ENCODE peak calls at places on chromosomes 13 and 19, in six cellular contexts. One of them, this sample, is unnamed.

GRCh38 chr19:35154535-35155406 is at the start of gene FXYD5:
- DNase-seq in mucosa of descending colon: peak; percentile 74
- DNase-seq in adrenal gland: peak; percentile 58
- DNase-seq in AG09319: peak; percentile 34
- DNase-seq in tibial nerve: no peak
- DNase-seq in astrocyte of the spinal cord: peak; percentile 70
- DNase-seq in this sample: peak; percentile 83

GRCh38 chr13:46489586-46490023 is 63.4 kb upstream of the LRCH1 start:
- DNase-seq in astrocyte of the spinal cord: peak; percentile 86
- DNase-seq in mucosa of descending colon: no peak
- DNase-seq in tibial nerve: peak; percentile 28
- DNase-seq in adrenal gland: no peak
- DNase-seq in AG09319: peak; percentile 73
- DNase-seq in this sample: no peak

GRCh38 chr19:50542825-50543428 is 25.3 kb downstream of the LRRC4B start:
- DNase-seq in tibial nerve: no peak
- DNase-seq in mucosa of descending colon: no peak
- DNase-seq in adrenal gland: no peak
- DNase-seq in astrocyte of the spinal cord: no peak
- DNase-seq in AG09319: no peak
- DNase-seq in this sample: no peak

GRCh38 chr19:11693505-11694499 is 44.9 kb downstream of the ZNF823 start:
- DNase-seq in adrenal gland: no peak
- DNase-seq in AG09319: peak; percentile 70
- DNase-seq in tibial nerve: no peak
- DNase-seq in mucosa of descending colon: no peak
- DNase-seq in astrocyte of the spinal cord: peak; percentile 32
- DNase-seq in this sample: peak; percentile 11

GRCh38 chr19:45712699-45713067 is 18.0 kb downstream of the FBXO46 start:
- DNase-seq in mucosa of descending colon: no peak
- DNase-seq in adrenal gland: no peak
- DNase-seq in astrocyte of the spinal cord: no peak
- DNase-seq in tibial nerve: no peak
- DNase-seq in AG09319: no peak
- DNase-seq in this sample: no peak

GRCh38 chr13:40589285-40590109 is 76.9 kb downstream of the FOXO1 start:
- DNase-seq in tibial nerve: peak; percentile 37
- DNase-seq in adrenal gland: peak; percentile 76
- DNase-seq in mucosa of descending colon: no peak
- DNase-seq in AG09319: no peak
- DNase-seq in astrocyte of the spinal cord: peak; percentile 54
- DNase-seq in this sample: no peak

GRCh38 chr19:52170863-52171320 is 529 bp downstream of the ZNF836 start:
- DNase-seq in tibial nerve: no peak
- DNase-seq in adrenal gland: no peak
- DNase-seq in astrocyte of the spinal cord: no peak
- DNase-seq in AG09319: no peak
- DNase-seq in mucosa of descending colon: peak; percentile 60
- DNase-seq in this sample: peak; percentile 21

GRCh38 chr13:104181526-104182231 is 1115.5 kb upstream of the SLC10A2 start:
- DNase-seq in adrenal gland: no peak
- DNase-seq in astrocyte of the spinal cord: no peak
- DNase-seq in tibial nerve: no peak
- DNase-seq in mucosa of descending colon: no peak
- DNase-seq in AG09319: no peak
- DNase-seq in this sample: no peak

GRCh38 chr19:43575156-43575950 is at the start of the genes PINLYP and XRCC1:
- DNase-seq in astrocyte of the spinal cord: peak; percentile 99
- DNase-seq in adrenal gland: peak; percentile 99
- DNase-seq in AG09319: peak; percentile 95
- DNase-seq in tibial nerve: peak; percentile 97
- DNase-seq in mucosa of descending colon: peak; percentile 97
- DNase-seq in this sample: peak; percentile 98

GRCh38 chr13:30804474-30804873 is 69.1 kb downstream of the ALOX5AP start:
- DNase-seq in tibial nerve: no peak
- DNase-seq in adrenal gland: no peak
- DNase-seq in mucosa of descending colon: no peak
- DNase-seq in astrocyte of the spinal cord: no peak
- DNase-seq in AG09319: no peak
- DNase-seq in this sample: no peak

GRCh38 chr13:30807392-30807791 is 72.0 kb downstream of the ALOX5AP start:
- DNase-seq in AG09319: no peak
- DNase-seq in mucosa of descending colon: no peak
- DNase-seq in astrocyte of the spinal cord: no peak
- DNase-seq in tibial nerve: no peak
- DNase-seq in adrenal gland: no peak
- DNase-seq in this sample: no peak

GRCh38 chr13:30806784-30807183 is 71.4 kb downstream of the ALOX5AP start:
- DNase-seq in tibial nerve: no peak
- DNase-seq in adrenal gland: no peak
- DNase-seq in astrocyte of the spinal cord: peak; percentile 76
- DNase-seq in AG09319: peak; percentile 14
- DNase-seq in mucosa of descending colon: no peak
- DNase-seq in this sample: no peak

GRCh38 chr13:30805132-30805537 is 69.8 kb downstream of the ALOX5AP start:
- DNase-seq in mucosa of descending colon: no peak
- DNase-seq in AG09319: no peak
- DNase-seq in astrocyte of the spinal cord: no peak
- DNase-seq in adrenal gland: no peak
- DNase-seq in tibial nerve: no peak
- DNase-seq in this sample: no peak

GRCh38 chr13:30805603-30806011 is 70.3 kb downstream of the ALOX5AP start:
- DNase-seq in AG09319: no peak
- DNase-seq in mucosa of descending colon: no peak
- DNase-seq in adrenal gland: peak; percentile 77
- DNase-seq in astrocyte of the spinal cord: peak; percentile 38
- DNase-seq in tibial nerve: no peak
- DNase-seq in this sample: peak; percentile 70
- TF ChIP-seq CTCF in AG09319: no peak
- TF ChIP-seq CTCF in mucosa of descending colon: no peak
- TF ChIP-seq CTCF in adrenal gland: no peak
- TF ChIP-seq CTCF in astrocyte of the spinal cord: no peak
- TF ChIP-seq CTCF in tibial nerve: no peak
- TF ChIP-seq CTCF in this sample: no peak

DNA sequence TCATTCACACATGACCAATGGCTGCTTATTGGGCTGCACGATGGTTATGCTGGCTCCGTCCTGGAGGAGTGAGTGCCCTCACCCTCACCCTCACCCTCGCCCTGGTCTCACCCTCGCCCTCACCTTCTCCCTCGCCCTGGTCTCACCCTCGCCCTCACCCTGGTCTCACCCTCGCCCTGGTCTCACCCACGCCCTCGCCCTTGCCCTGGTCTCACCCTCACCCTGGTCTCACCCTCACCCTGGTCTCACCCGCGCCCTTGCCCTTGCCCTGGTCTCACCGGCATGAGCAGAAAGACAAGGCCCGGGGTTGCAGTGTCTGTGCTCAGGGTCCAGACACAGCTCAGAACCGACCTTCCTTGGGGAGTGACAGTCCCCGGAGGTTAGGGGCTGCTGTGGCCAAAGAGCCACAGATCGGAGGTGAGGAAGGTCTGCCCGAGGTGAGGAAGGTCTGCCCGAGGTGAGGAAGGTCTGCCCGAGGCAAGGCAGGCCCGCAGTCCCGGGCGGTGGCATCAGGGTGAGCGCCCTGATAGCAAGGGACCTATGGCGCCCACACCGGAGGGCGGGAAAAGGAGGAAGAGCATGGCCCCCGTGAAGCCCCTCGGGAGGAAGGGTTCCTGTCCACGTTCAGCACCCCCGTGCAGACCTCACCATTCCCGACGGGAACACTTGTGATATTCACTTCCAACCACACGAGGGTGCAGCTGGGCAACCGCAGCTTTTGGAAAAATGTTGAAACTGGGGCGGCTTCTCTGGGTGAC is 65.6 kb downstream of the MCF2L start:
- DNase-seq in adrenal gland: peak; percentile 76
- DNase-seq in tibial nerve: peak; percentile 53
- DNase-seq in mucosa of descending colon: peak; percentile 51
- DNase-seq in AG09319: peak; percentile 14
- DNase-seq in astrocyte of the spinal cord: peak; percentile 47
- DNase-seq in this sample: peak; percentile 17
- TF ChIP-seq CTCF in adrenal gland: peak; percentile 77
- TF ChIP-seq CTCF in tibial nerve: peak; percentile 59
- TF ChIP-seq CTCF in mucosa of descending colon: peak; percentile 26
- TF ChIP-seq CTCF in AG09319: peak; percentile 78
- TF ChIP-seq CTCF in astrocyte of the spinal cord: peak; percentile 66
- TF ChIP-seq CTCF in this sample: no peak

GRCh38 chr13:28958018-28958417 is 137.9 kb downstream of the MTUS2 start:
- DNase-seq in mucosa of descending colon: no peak
- DNase-seq in AG09319: no peak
- DNase-seq in tibial nerve: no peak
- DNase-seq in astrocyte of the spinal cord: no peak
- DNase-seq in adrenal gland: no peak
- DNase-seq in this sample: no peak

GRCh38 chr13:28954810-28955209 is 134.7 kb downstream of the MTUS2 start:
- DNase-seq in tibial nerve: no peak
- DNase-seq in astrocyte of the spinal cord: no peak
- DNase-seq in mucosa of descending colon: no peak
- DNase-seq in AG09319: no peak
- DNase-seq in adrenal gland: no peak
- DNase-seq in this sample: no peak

GRCh38 chr13:28955264-28955966 is 135.3 kb downstream of the MTUS2 start:
- DNase-seq in AG09319: no peak
- DNase-seq in tibial nerve: no peak
- DNase-seq in astrocyte of the spinal cord: no peak
- DNase-seq in adrenal gland: no peak
- DNase-seq in mucosa of descending colon: no peak
- DNase-seq in this sample: no peak

DNA sequence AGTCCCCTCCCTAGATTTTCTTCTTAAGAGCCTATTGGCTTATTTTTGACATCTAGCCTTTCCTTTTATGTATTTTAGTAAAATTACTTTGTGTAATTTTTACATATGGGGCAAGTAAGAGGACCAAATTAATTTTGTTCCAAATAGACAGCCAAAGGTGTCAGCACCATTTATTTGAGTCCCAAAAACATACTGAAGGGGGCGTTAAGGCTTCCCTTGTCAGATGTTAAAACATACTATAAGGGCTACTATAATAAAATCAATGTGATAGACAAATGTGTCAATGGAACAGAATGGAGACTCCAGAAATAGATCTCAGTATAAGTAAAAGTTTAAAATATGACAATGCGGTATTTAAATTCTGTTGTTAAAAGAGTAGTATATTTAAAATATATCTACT is 133.6 kb downstream of the MTUS2 start:
- DNase-seq in adrenal gland: no peak
- DNase-seq in tibial nerve: no peak
- DNase-seq in mucosa of descending colon: no peak
- DNase-seq in AG09319: no peak
- DNase-seq in astrocyte of the spinal cord: no peak
- DNase-seq in this sample: no peak
- TF ChIP-seq CTCF in adrenal gland: no peak
- TF ChIP-seq CTCF in tibial nerve: no peak
- TF ChIP-seq CTCF in mucosa of descending colon: no peak
- TF ChIP-seq CTCF in AG09319: no peak
- TF ChIP-seq CTCF in astrocyte of the spinal cord: no peak
- TF ChIP-seq CTCF in this sample: no peak

GRCh38 chr13:32737111-32737571 is 150.9 kb downstream of the PDS5B start:
- DNase-seq in tibial nerve: no peak
- DNase-seq in AG09319: no peak
- DNase-seq in astrocyte of the spinal cord: peak; percentile 44
- DNase-seq in mucosa of descending colon: no peak
- DNase-seq in adrenal gland: no peak
- DNase-seq in this sample: no peak
- TF ChIP-seq CTCF in tibial nerve: no peak
- TF ChIP-seq CTCF in AG09319: no peak
- TF ChIP-seq CTCF in astrocyte of the spinal cord: no peak
- TF ChIP-seq CTCF in mucosa of descending colon: no peak
- TF ChIP-seq CTCF in adrenal gland: no peak
- TF ChIP-seq CTCF in this sample: no peak

DNA sequence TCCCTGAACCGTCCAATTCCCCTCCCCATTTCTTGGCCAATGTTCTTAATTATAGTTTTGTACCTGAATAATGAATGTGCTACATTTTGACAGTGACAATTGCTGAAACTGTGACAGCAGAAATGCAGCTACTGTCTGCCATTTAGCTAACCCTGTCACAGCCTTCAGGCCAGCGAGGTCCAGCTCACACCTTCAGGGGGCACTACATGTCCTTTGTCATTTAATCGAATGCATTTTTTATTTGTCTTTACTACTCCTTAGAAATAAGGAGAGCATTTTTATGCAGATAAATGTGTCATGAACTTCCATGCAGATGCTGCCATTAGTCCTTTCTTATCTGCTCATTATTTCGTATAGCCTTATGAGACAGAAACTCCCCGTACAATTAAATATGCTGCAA is 159.9 kb downstream of the MZT1 start:
- DNase-seq in mucosa of descending colon: no peak
- DNase-seq in astrocyte of the spinal cord: no peak
- DNase-seq in tibial nerve: no peak
- DNase-seq in adrenal gland: no peak
- DNase-seq in AG09319: no peak
- DNase-seq in this sample: no peak
- TF ChIP-seq CTCF in mucosa of descending colon: no peak
- TF ChIP-seq CTCF in astrocyte of the spinal cord: no peak
- TF ChIP-seq CTCF in tibial nerve: no peak
- TF ChIP-seq CTCF in adrenal gland: no peak
- TF ChIP-seq CTCF in AG09319: no peak
- TF ChIP-seq CTCF in this sample: no peak

GRCh38 chr13:26872444-26873173 is 112.0 kb upstream of the GPR12 start:
- DNase-seq in astrocyte of the spinal cord: no peak
- DNase-seq in tibial nerve: no peak
- DNase-seq in adrenal gland: peak; percentile 82
- DNase-seq in mucosa of descending colon: peak; percentile 55
- DNase-seq in AG09319: no peak
- DNase-seq in this sample: peak; percentile 54

GRCh38 chr13:26867451-26868067 is 107.0 kb upstream of the GPR12 start:
- DNase-seq in AG09319: no peak
- DNase-seq in astrocyte of the spinal cord: peak; percentile 25
- DNase-seq in adrenal gland: no peak
- DNase-seq in tibial nerve: no peak
- DNase-seq in mucosa of descending colon: no peak
- DNase-seq in this sample: peak; percentile 22

GRCh38 chr13:26878465-26878864 is 117.9 kb upstream of the GPR12 start:
- DNase-seq in mucosa of descending colon: no peak
- DNase-seq in AG09319: no peak
- DNase-seq in astrocyte of the spinal cord: no peak
- DNase-seq in tibial nerve: no peak
- DNase-seq in adrenal gland: no peak
- DNase-seq in this sample: no peak

DNA sequence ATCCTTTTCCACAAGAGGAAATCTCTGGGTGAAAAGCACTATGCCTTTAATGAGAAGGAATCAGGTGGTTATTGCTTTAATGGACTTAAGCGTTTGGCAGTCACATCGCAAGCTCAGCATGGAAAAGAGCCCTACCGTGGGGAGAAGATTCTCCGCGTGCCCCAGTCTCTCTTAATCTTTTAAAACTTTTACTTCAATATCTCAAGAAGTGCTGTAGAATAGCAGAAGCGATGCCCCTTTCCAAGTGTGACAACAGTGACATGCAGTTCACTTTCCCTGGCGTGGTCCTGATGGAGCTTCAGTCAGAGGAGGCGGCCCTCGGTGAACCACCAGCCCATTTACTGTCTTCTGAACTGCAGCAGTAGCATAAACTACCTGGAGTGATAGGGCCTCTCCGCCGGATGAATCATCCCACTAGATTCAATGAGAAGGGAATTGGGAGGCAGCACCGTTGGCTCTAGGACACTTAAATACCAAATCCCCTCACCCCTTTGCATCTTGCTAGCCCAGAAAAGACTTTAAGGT is 112.7 kb upstream of the GPR12 start:
- DNase-seq in astrocyte of the spinal cord: no peak
- DNase-seq in mucosa of descending colon: no peak
- DNase-seq in AG09319: no peak
- DNase-seq in tibial nerve: no peak
- DNase-seq in adrenal gland: no peak
- DNase-seq in this sample: no peak
- TF ChIP-seq CTCF in astrocyte of the spinal cord: no peak
- TF ChIP-seq CTCF in mucosa of descending colon: no peak
- TF ChIP-seq CTCF in AG09319: no peak
- TF ChIP-seq CTCF in tibial nerve: no peak
- TF ChIP-seq CTCF in adrenal gland: no peak
- TF ChIP-seq CTCF in this sample: no peak

GRCh38 chr19:3369337-3370213 is 3.2 kb downstream of the NFIC start:
- DNase-seq in tibial nerve: no peak
- DNase-seq in AG09319: no peak
- DNase-seq in astrocyte of the spinal cord: peak; percentile 73
- DNase-seq in adrenal gland: peak; percentile 84
- DNase-seq in mucosa of descending colon: peak; percentile 60
- DNase-seq in this sample: no peak
- TF ChIP-seq CTCF in tibial nerve: no peak
- TF ChIP-seq CTCF in AG09319: no peak
- TF ChIP-seq CTCF in astrocyte of the spinal cord: no peak
- TF ChIP-seq CTCF in adrenal gland: no peak
- TF ChIP-seq CTCF in mucosa of descending colon: no peak
- TF ChIP-seq CTCF in this sample: no peak